ENCODE peak calls at places on chromosomes 6 and 20, in eight cellular contexts. One of them, this sample, is unnamed.

GRCh38 chr6:11575408-11576033 is 38.0 kb downstream of the TMEM170B start:
- DNase-seq in pancreas: peak; percentile 76
- DNase-seq in GM23338: peak; percentile 86
- DNase-seq in tibial artery: no peak
- DNase-seq in brain microvascular endothelial cell: peak; percentile 78
- DNase-seq in upper lobe of right lung: no peak
- DNase-seq in CD8-positive, alpha-beta memory T cell: peak; percentile 53
- DNase-seq in right cardiac atrium: no peak
- DNase-seq in this sample: peak; percentile 62

GRCh38 chr6:53361549-53362031 is 12.8 kb upstream of the ELOVL5 start:
- DNase-seq in right cardiac atrium: no peak
- DNase-seq in tibial artery: no peak
- DNase-seq in CD8-positive, alpha-beta memory T cell: peak; percentile 91
- DNase-seq in GM23338: no peak
- DNase-seq in pancreas: no peak
- DNase-seq in upper lobe of right lung: peak; percentile 91
- DNase-seq in brain microvascular endothelial cell: peak; percentile 26
- DNase-seq in this sample: no peak

GRCh38 chr20:6407163-6407562 is 284.3 kb upstream of the FERMT1 start:
- DNase-seq in tibial artery: no peak
- DNase-seq in upper lobe of right lung: no peak
- DNase-seq in brain microvascular endothelial cell: no peak
- DNase-seq in CD8-positive, alpha-beta memory T cell: no peak
- DNase-seq in right cardiac atrium: no peak
- DNase-seq in pancreas: no peak
- DNase-seq in GM23338: no peak
- DNase-seq in this sample: no peak

GRCh38 chr6:111841822-111842221 is 31.4 kb downstream of the FYN start:
- DNase-seq in tibial artery: no peak
- DNase-seq in pancreas: no peak
- DNase-seq in brain microvascular endothelial cell: peak; percentile 86
- DNase-seq in upper lobe of right lung: no peak
- DNase-seq in right cardiac atrium: no peak
- DNase-seq in CD8-positive, alpha-beta memory T cell: peak; percentile 71
- DNase-seq in GM23338: no peak
- DNase-seq in this sample: no peak

GRCh38 chr20:37804584-37805566 is 98.1 kb upstream of the VSTM2L start:
- DNase-seq in pancreas: no peak
- DNase-seq in CD8-positive, alpha-beta memory T cell: no peak
- DNase-seq in tibial artery: no peak
- DNase-seq in GM23338: no peak
- DNase-seq in right cardiac atrium: no peak
- DNase-seq in brain microvascular endothelial cell: no peak
- DNase-seq in upper lobe of right lung: no peak
- DNase-seq in this sample: peak; percentile 25

GRCh38 chr6:55260181-55260580 is 67.1 kb upstream of the GFRAL start:
- DNase-seq in pancreas: no peak
- DNase-seq in CD8-positive, alpha-beta memory T cell: no peak
- DNase-seq in brain microvascular endothelial cell: no peak
- DNase-seq in tibial artery: no peak
- DNase-seq in GM23338: no peak
- DNase-seq in upper lobe of right lung: no peak
- DNase-seq in right cardiac atrium: no peak
- DNase-seq in this sample: no peak

GRCh38 chr6:34630040-34630439 is 66.5 kb downstream of the ILRUN start:
- DNase-seq in GM23338: no peak
- DNase-seq in pancreas: no peak
- DNase-seq in right cardiac atrium: no peak
- DNase-seq in CD8-positive, alpha-beta memory T cell: no peak
- DNase-seq in brain microvascular endothelial cell: peak; percentile 87
- DNase-seq in upper lobe of right lung: no peak
- DNase-seq in tibial artery: no peak
- DNase-seq in this sample: no peak

GRCh38 chr20:57397004-57397692 is 6.0 kb downstream of the RBM38 start:
- DNase-seq in right cardiac atrium: peak; percentile 36
- DNase-seq in pancreas: no peak
- DNase-seq in tibial artery: no peak
- DNase-seq in CD8-positive, alpha-beta memory T cell: peak; percentile 47
- DNase-seq in brain microvascular endothelial cell: no peak
- DNase-seq in GM23338: no peak
- DNase-seq in upper lobe of right lung: peak; percentile 52
- DNase-seq in this sample: no peak

GRCh38 chr6:72559067-72559466 is 62.8 kb upstream of the KCNQ5 start:
- DNase-seq in brain microvascular endothelial cell: no peak
- DNase-seq in CD8-positive, alpha-beta memory T cell: no peak
- DNase-seq in tibial artery: no peak
- DNase-seq in right cardiac atrium: no peak
- DNase-seq in pancreas: no peak
- DNase-seq in upper lobe of right lung: no peak
- DNase-seq in GM23338: no peak
- DNase-seq in this sample: no peak

GRCh38 chr20:57849126-57849867 is 139.5 kb upstream of the PMEPA1 start:
- DNase-seq in pancreas: peak; percentile 4
- DNase-seq in GM23338: no peak
- DNase-seq in tibial artery: no peak
- DNase-seq in right cardiac atrium: no peak
- DNase-seq in upper lobe of right lung: no peak
- DNase-seq in CD8-positive, alpha-beta memory T cell: no peak
- DNase-seq in brain microvascular endothelial cell: no peak
- DNase-seq in this sample: no peak

GRCh38 chr6:36131517-36132220 is 1.4 kb downstream of the MAPK13 start:
- DNase-seq in GM23338: no peak
- DNase-seq in brain microvascular endothelial cell: peak; percentile 77
- DNase-seq in right cardiac atrium: peak; percentile 69
- DNase-seq in CD8-positive, alpha-beta memory T cell: peak; percentile 63
- DNase-seq in pancreas: peak; percentile 88
- DNase-seq in tibial artery: no peak
- DNase-seq in upper lobe of right lung: peak; percentile 75
- DNase-seq in this sample: peak; percentile 3

GRCh38 chr6:33169286-33170175 is 22.7 kb downstream of the COL11A2 start:
- DNase-seq in CD8-positive, alpha-beta memory T cell: peak; percentile 34
- DNase-seq in upper lobe of right lung: peak; percentile 46
- DNase-seq in brain microvascular endothelial cell: no peak
- DNase-seq in GM23338: no peak
- DNase-seq in pancreas: no peak
- DNase-seq in right cardiac atrium: peak; percentile 19
- DNase-seq in tibial artery: no peak
- DNase-seq in this sample: no peak

GRCh38 chr6:117264487-117265424 is 602 bp upstream of the VGLL2 start:
- DNase-seq in tibial artery: no peak
- DNase-seq in CD8-positive, alpha-beta memory T cell: no peak
- DNase-seq in right cardiac atrium: no peak
- DNase-seq in pancreas: no peak
- DNase-seq in GM23338: peak; percentile 59
- DNase-seq in brain microvascular endothelial cell: no peak
- DNase-seq in upper lobe of right lung: no peak
- DNase-seq in this sample: no peak

GRCh38 chr6:138115191-138115590 is 8.0 kb upstream of the PERP start:
- DNase-seq in CD8-positive, alpha-beta memory T cell: no peak
- DNase-seq in tibial artery: no peak
- DNase-seq in GM23338: no peak
- DNase-seq in upper lobe of right lung: no peak
- DNase-seq in brain microvascular endothelial cell: no peak
- DNase-seq in pancreas: no peak
- DNase-seq in right cardiac atrium: no peak
- DNase-seq in this sample: no peak

DNA sequence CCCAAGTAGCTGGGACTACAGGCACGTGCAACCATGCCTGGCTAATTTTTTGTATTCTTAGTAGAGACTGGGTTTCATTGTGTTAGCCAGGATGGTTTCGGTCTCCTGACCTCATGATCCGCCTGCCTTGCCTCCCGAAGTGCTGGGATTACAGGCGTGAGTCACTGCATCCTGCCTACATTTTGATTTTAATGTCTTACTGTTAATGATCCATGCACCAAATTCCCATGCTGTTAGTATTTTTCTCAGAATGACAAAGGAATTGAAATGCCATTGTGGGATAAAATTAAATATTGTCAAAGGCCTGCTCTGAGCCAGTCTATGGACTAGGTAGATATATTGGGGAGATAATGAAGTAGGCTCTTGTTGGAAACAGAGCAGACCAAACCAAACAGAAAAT is 28.2 kb downstream of the CBFA2T2 start:
- DNase-seq in tibial artery: no peak
- DNase-seq in pancreas: no peak
- DNase-seq in GM23338: no peak
- DNase-seq in right cardiac atrium: no peak
- DNase-seq in upper lobe of right lung: peak; percentile 16
- DNase-seq in CD8-positive, alpha-beta memory T cell: no peak
- DNase-seq in brain microvascular endothelial cell: peak; percentile 72
- DNase-seq in this sample: no peak
- H3K27ac ChIP-seq in tibial artery: no peak overlapping the region
- H3K27ac ChIP-seq in pancreas: no peak overlapping the region
- H3K27ac ChIP-seq in GM23338: peak overlapping the region; percentile 35
- H3K27ac ChIP-seq in right cardiac atrium: no peak overlapping the region
- H3K27ac ChIP-seq in upper lobe of right lung: no peak overlapping the region
- H3K27ac ChIP-seq in CD8-positive, alpha-beta memory T cell: no peak overlapping the region
- H3K27ac ChIP-seq in brain microvascular endothelial cell: no peak overlapping the region
- H3K27ac ChIP-seq in this sample: no peak overlapping the region

GRCh38 chr6:83985715-83986114 is 47.9 kb upstream of the MRAP2 start:
- DNase-seq in upper lobe of right lung: no peak
- DNase-seq in right cardiac atrium: no peak
- DNase-seq in GM23338: no peak
- DNase-seq in CD8-positive, alpha-beta memory T cell: no peak
- DNase-seq in brain microvascular endothelial cell: no peak
- DNase-seq in tibial artery: no peak
- DNase-seq in pancreas: no peak
- DNase-seq in this sample: no peak
- H3K27ac ChIP-seq in upper lobe of right lung: no peak overlapping the region
- H3K27ac ChIP-seq in right cardiac atrium: no peak overlapping the region
- H3K27ac ChIP-seq in GM23338: no peak overlapping the region
- H3K27ac ChIP-seq in CD8-positive, alpha-beta memory T cell: no peak overlapping the region
- H3K27ac ChIP-seq in brain microvascular endothelial cell: no peak overlapping the region
- H3K27ac ChIP-seq in tibial artery: peak overlapping the region; percentile 80
- H3K27ac ChIP-seq in pancreas: no peak overlapping the region
- H3K27ac ChIP-seq in this sample: no peak overlapping the region

GRCh38 chr6:41713650-41714291 is 21.6 kb downstream of the TFEB start:
- DNase-seq in right cardiac atrium: no peak
- DNase-seq in tibial artery: peak; percentile 77
- DNase-seq in brain microvascular endothelial cell: no peak
- DNase-seq in upper lobe of right lung: no peak
- DNase-seq in GM23338: no peak
- DNase-seq in pancreas: no peak
- DNase-seq in CD8-positive, alpha-beta memory T cell: no peak
- DNase-seq in this sample: no peak

GRCh38 chr6:41712651-41713103 is 22.7 kb downstream of the TFEB start:
- DNase-seq in tibial artery: peak; percentile 95
- DNase-seq in CD8-positive, alpha-beta memory T cell: no peak
- DNase-seq in GM23338: no peak
- DNase-seq in pancreas: peak; percentile 81
- DNase-seq in right cardiac atrium: peak; percentile 88
- DNase-seq in upper lobe of right lung: peak; percentile 84
- DNase-seq in brain microvascular endothelial cell: no peak
- DNase-seq in this sample: peak; percentile 84

GRCh38 chr6:41711323-41712038 is 23.9 kb downstream of the TFEB start:
- DNase-seq in pancreas: no peak
- DNase-seq in right cardiac atrium: no peak
- DNase-seq in GM23338: no peak
- DNase-seq in tibial artery: no peak
- DNase-seq in brain microvascular endothelial cell: no peak
- DNase-seq in CD8-positive, alpha-beta memory T cell: no peak
- DNase-seq in upper lobe of right lung: no peak
- DNase-seq in this sample: no peak

GRCh38 chr6:41714556-41715273 is 20.7 kb downstream of the TFEB start:
- DNase-seq in pancreas: no peak
- DNase-seq in brain microvascular endothelial cell: no peak
- DNase-seq in upper lobe of right lung: no peak
- DNase-seq in right cardiac atrium: no peak
- DNase-seq in CD8-positive, alpha-beta memory T cell: no peak
- DNase-seq in GM23338: no peak
- DNase-seq in tibial artery: no peak
- DNase-seq in this sample: no peak

GRCh38 chr6:41713161-41713649 is 22.2 kb downstream of the TFEB start:
- DNase-seq in brain microvascular endothelial cell: no peak
- DNase-seq in CD8-positive, alpha-beta memory T cell: no peak
- DNase-seq in GM23338: no peak
- DNase-seq in upper lobe of right lung: peak; percentile 87
- DNase-seq in right cardiac atrium: peak; percentile 83
- DNase-seq in tibial artery: peak; percentile 84
- DNase-seq in pancreas: peak; percentile 80
- DNase-seq in this sample: peak; percentile 74
- H3K27ac ChIP-seq in brain microvascular endothelial cell: no peak overlapping the region
- H3K27ac ChIP-seq in CD8-positive, alpha-beta memory T cell: no peak overlapping the region
- H3K27ac ChIP-seq in GM23338: no peak overlapping the region
- H3K27ac ChIP-seq in upper lobe of right lung: peak overlapping the region; percentile 70
- H3K27ac ChIP-seq in right cardiac atrium: peak overlapping the region; percentile 65
- H3K27ac ChIP-seq in tibial artery: peak overlapping the region; percentile 89
- H3K27ac ChIP-seq in pancreas: peak overlapping the region; percentile 82
- H3K27ac ChIP-seq in this sample: peak overlapping the region; percentile 100

GRCh38 chr6:27414300-27414699 is 25.7 kb downstream of the ZNF391 start:
- DNase-seq in upper lobe of right lung: no peak
- DNase-seq in pancreas: no peak
- DNase-seq in tibial artery: no peak
- DNase-seq in CD8-positive, alpha-beta memory T cell: no peak
- DNase-seq in GM23338: no peak
- DNase-seq in right cardiac atrium: no peak
- DNase-seq in brain microvascular endothelial cell: no peak
- DNase-seq in this sample: no peak
- H3K27ac ChIP-seq in upper lobe of right lung: no peak overlapping the region
- H3K27ac ChIP-seq in pancreas: no peak overlapping the region
- H3K27ac ChIP-seq in tibial artery: no peak overlapping the region
- H3K27ac ChIP-seq in CD8-positive, alpha-beta memory T cell: no peak overlapping the region
- H3K27ac ChIP-seq in GM23338: no peak overlapping the region
- H3K27ac ChIP-seq in right cardiac atrium: no peak overlapping the region
- H3K27ac ChIP-seq in brain microvascular endothelial cell: no peak overlapping the region
- H3K27ac ChIP-seq in this sample: no peak overlapping the region

GRCh38 chr20:1841554-1842140 is 53.6 kb upstream of the SIRPA start:
- DNase-seq in right cardiac atrium: no peak
- DNase-seq in tibial artery: no peak
- DNase-seq in CD8-positive, alpha-beta memory T cell: no peak
- DNase-seq in upper lobe of right lung: no peak
- DNase-seq in GM23338: no peak
- DNase-seq in brain microvascular endothelial cell: no peak
- DNase-seq in pancreas: no peak
- DNase-seq in this sample: no peak

GRCh38 chr20:1844723-1845523 is 50.3 kb upstream of the SIRPA start:
- DNase-seq in right cardiac atrium: no peak
- DNase-seq in tibial artery: peak; percentile 78
- DNase-seq in CD8-positive, alpha-beta memory T cell: no peak
- DNase-seq in GM23338: no peak
- DNase-seq in brain microvascular endothelial cell: peak; percentile 12
- DNase-seq in pancreas: no peak
- DNase-seq in upper lobe of right lung: peak; percentile 75
- DNase-seq in this sample: peak; percentile 21

GRCh38 chr20:1842281-1842680 is 52.9 kb upstream of the SIRPA start:
- DNase-seq in pancreas: no peak
- DNase-seq in upper lobe of right lung: no peak
- DNase-seq in right cardiac atrium: no peak
- DNase-seq in CD8-positive, alpha-beta memory T cell: no peak
- DNase-seq in brain microvascular endothelial cell: no peak
- DNase-seq in tibial artery: no peak
- DNase-seq in GM23338: no peak
- DNase-seq in this sample: no peak

GRCh38 chr20:1838479-1839279 is 56.5 kb upstream of the SIRPA start:
- DNase-seq in GM23338: peak; percentile 24
- DNase-seq in brain microvascular endothelial cell: no peak
- DNase-seq in pancreas: no peak
- DNase-seq in right cardiac atrium: no peak
- DNase-seq in CD8-positive, alpha-beta memory T cell: no peak
- DNase-seq in upper lobe of right lung: no peak
- DNase-seq in tibial artery: no peak
- DNase-seq in this sample: no peak

GRCh38 chr20:1840865-1841553 is 54.2 kb upstream of the SIRPA start:
- DNase-seq in brain microvascular endothelial cell: no peak
- DNase-seq in GM23338: no peak
- DNase-seq in upper lobe of right lung: no peak
- DNase-seq in tibial artery: no peak
- DNase-seq in CD8-positive, alpha-beta memory T cell: no peak
- DNase-seq in pancreas: no peak
- DNase-seq in right cardiac atrium: no peak
- DNase-seq in this sample: no peak
- H3K27ac ChIP-seq in brain microvascular endothelial cell: no peak overlapping the region
- H3K27ac ChIP-seq in GM23338: no peak overlapping the region
- H3K27ac ChIP-seq in upper lobe of right lung: no peak overlapping the region
- H3K27ac ChIP-seq in tibial artery: no peak overlapping the region
- H3K27ac ChIP-seq in CD8-positive, alpha-beta memory T cell: no peak overlapping the region
- H3K27ac ChIP-seq in pancreas: no peak overlapping the region
- H3K27ac ChIP-seq in right cardiac atrium: no peak overlapping the region
- H3K27ac ChIP-seq in this sample: peak overlapping the region; percentile 47

This sample was measured in substantia nigra.